ENCODE peak calls at places on chromosomes 5 and 9, in ten cellular contexts. One of them, this sample, is unnamed.

GRCh38 chr9:97480749-97481148 is 20.7 kb upstream of the TMOD1 start:
- DNase-seq in endothelial cell: no peak
- DNase-seq in neural progenitor cell: no peak
- DNase-seq in KBM-7: no peak
- DNase-seq in central memory CD4-positive, alpha-beta T cell: no peak
- DNase-seq in islet precursor cell: no peak
- DNase-seq in NCI-H526: no peak
- DNase-seq in GDM1: no peak
- DNase-seq in EH: peak; percentile 20
- DNase-seq in ureter: no peak
- DNase-seq in this sample: no peak

GRCh38 chr9:35729700-35730485 is 2.1 kb downstream of the TLN1 start:
- DNase-seq in endothelial cell: peak; percentile 39
- DNase-seq in neural progenitor cell: peak; percentile 70
- DNase-seq in KBM-7: peak; percentile 82
- DNase-seq in central memory CD4-positive, alpha-beta T cell: peak; percentile 25
- DNase-seq in islet precursor cell: peak; percentile 77
- DNase-seq in NCI-H526: peak; percentile 39
- DNase-seq in GDM1: peak; percentile 43
- DNase-seq in EH: peak; percentile 95
- DNase-seq in ureter: peak; percentile 64
- DNase-seq in this sample: peak; percentile 84

GRCh38 chr5:180352116-180352975 is 790 bp downstream of the GFPT2 start:
- DNase-seq in endothelial cell: peak; percentile 47
- DNase-seq in neural progenitor cell: peak; percentile 76
- DNase-seq in KBM-7: no peak
- DNase-seq in central memory CD4-positive, alpha-beta T cell: no peak
- DNase-seq in islet precursor cell: no peak
- DNase-seq in NCI-H526: no peak
- DNase-seq in GDM1: no peak
- DNase-seq in EH: peak; percentile 28
- DNase-seq in ureter: no peak
- DNase-seq in this sample: peak; percentile 79

GRCh38 chr5:38540348-38540747 is 16.1 kb downstream of the LIFR start:
- DNase-seq in endothelial cell: no peak
- DNase-seq in neural progenitor cell: peak; percentile 53
- DNase-seq in KBM-7: no peak
- DNase-seq in central memory CD4-positive, alpha-beta T cell: no peak
- DNase-seq in islet precursor cell: no peak
- DNase-seq in NCI-H526: no peak
- DNase-seq in GDM1: no peak
- DNase-seq in EH: no peak
- DNase-seq in ureter: no peak
- DNase-seq in this sample: no peak

GRCh38 chr5:74625742-74626241 is 14.7 kb downstream of the ENC1 start:
- DNase-seq in endothelial cell: peak; percentile 14
- DNase-seq in neural progenitor cell: no peak
- DNase-seq in KBM-7: no peak
- DNase-seq in central memory CD4-positive, alpha-beta T cell: no peak
- DNase-seq in islet precursor cell: peak; percentile 93
- DNase-seq in NCI-H526: no peak
- DNase-seq in GDM1: no peak
- DNase-seq in EH: peak; percentile 41
- DNase-seq in ureter: no peak
- DNase-seq in this sample: peak; percentile 61

GRCh38 chr9:117074337-117074662 is 340.6 kb downstream of the ASTN2 start:
- DNase-seq in endothelial cell: no peak
- DNase-seq in neural progenitor cell: no peak
- DNase-seq in KBM-7: no peak
- DNase-seq in central memory CD4-positive, alpha-beta T cell: no peak
- DNase-seq in islet precursor cell: no peak
- DNase-seq in NCI-H526: no peak
- DNase-seq in GDM1: no peak
- DNase-seq in EH: no peak
- DNase-seq in ureter: no peak
- DNase-seq in this sample: no peak

GRCh38 chr5:82863260-82863659 is 213.9 kb downstream of the TMEM167A start:
- DNase-seq in endothelial cell: no peak
- DNase-seq in neural progenitor cell: peak; percentile 34
- DNase-seq in KBM-7: no peak
- DNase-seq in central memory CD4-positive, alpha-beta T cell: no peak
- DNase-seq in islet precursor cell: no peak
- DNase-seq in NCI-H526: no peak
- DNase-seq in GDM1: no peak
- DNase-seq in EH: no peak
- DNase-seq in ureter: no peak
- DNase-seq in this sample: no peak

GRCh38 chr9:2109066-2109650 is 94.0 kb downstream of the SMARCA2 start:
- DNase-seq in endothelial cell: no peak
- DNase-seq in neural progenitor cell: no peak
- DNase-seq in KBM-7: no peak
- DNase-seq in central memory CD4-positive, alpha-beta T cell: no peak
- DNase-seq in islet precursor cell: no peak
- DNase-seq in NCI-H526: no peak
- DNase-seq in GDM1: no peak
- DNase-seq in EH: peak; percentile 90
- DNase-seq in ureter: no peak
- DNase-seq in this sample: no peak

GRCh38 chr9:93679536-93680444 is 103.4 kb downstream of the PHF2 start:
- DNase-seq in endothelial cell: peak; percentile 2
- DNase-seq in neural progenitor cell: no peak
- DNase-seq in KBM-7: no peak
- DNase-seq in central memory CD4-positive, alpha-beta T cell: no peak
- DNase-seq in islet precursor cell: peak; percentile 50
- DNase-seq in NCI-H526: no peak
- DNase-seq in GDM1: no peak
- DNase-seq in EH: no peak
- DNase-seq in ureter: peak; percentile 38
- DNase-seq in this sample: peak; percentile 58

GRCh38 chr5:14109041-14109747 is 33.9 kb upstream of the TRIO start:
- DNase-seq in endothelial cell: no peak
- DNase-seq in neural progenitor cell: no peak
- DNase-seq in KBM-7: no peak
- DNase-seq in central memory CD4-positive, alpha-beta T cell: no peak
- DNase-seq in islet precursor cell: no peak
- DNase-seq in NCI-H526: no peak
- DNase-seq in GDM1: no peak
- DNase-seq in EH: peak; percentile 64
- DNase-seq in ureter: no peak
- DNase-seq in this sample: no peak

GRCh38 chr5:166377756-166378155 is 1913.7 kb upstream of the WWC1 start:
- DNase-seq in endothelial cell: no peak
- DNase-seq in neural progenitor cell: no peak
- DNase-seq in KBM-7: no peak
- DNase-seq in central memory CD4-positive, alpha-beta T cell: no peak
- DNase-seq in islet precursor cell: peak; percentile 46
- DNase-seq in NCI-H526: no peak
- DNase-seq in GDM1: no peak
- DNase-seq in EH: no peak
- DNase-seq in ureter: no peak
- DNase-seq in this sample: no peak

GRCh38 chr5:45355189-45355992 is 340.8 kb downstream of the HCN1 start:
- DNase-seq in endothelial cell: no peak
- DNase-seq in neural progenitor cell: no peak
- DNase-seq in KBM-7: no peak
- DNase-seq in central memory CD4-positive, alpha-beta T cell: no peak
- DNase-seq in islet precursor cell: no peak
- DNase-seq in NCI-H526: no peak
- DNase-seq in GDM1: no peak
- DNase-seq in EH: no peak
- DNase-seq in ureter: no peak
- DNase-seq in this sample: no peak

GRCh38 chr5:32538031-32538547 is 47.3 kb upstream of the SUB1 start:
- DNase-seq in endothelial cell: no peak
- DNase-seq in neural progenitor cell: no peak
- DNase-seq in KBM-7: no peak
- DNase-seq in central memory CD4-positive, alpha-beta T cell: peak; percentile 32
- DNase-seq in islet precursor cell: no peak
- DNase-seq in NCI-H526: no peak
- DNase-seq in GDM1: no peak
- DNase-seq in EH: no peak
- DNase-seq in ureter: no peak
- DNase-seq in this sample: no peak

GRCh38 chr5:67842806-67843205 is 372.8 kb upstream of the PIK3R1 start:
- DNase-seq in endothelial cell: no peak
- DNase-seq in neural progenitor cell: peak; percentile 27
- DNase-seq in KBM-7: no peak
- DNase-seq in central memory CD4-positive, alpha-beta T cell: no peak
- DNase-seq in islet precursor cell: peak; percentile 62
- DNase-seq in NCI-H526: no peak
- DNase-seq in GDM1: no peak
- DNase-seq in EH: peak; percentile 60
- DNase-seq in ureter: no peak
- DNase-seq in this sample: peak; percentile 8

GRCh38 chr5:148939676-148940075 is 113.3 kb downstream of the ADRB2 start:
- DNase-seq in endothelial cell: no peak
- DNase-seq in neural progenitor cell: no peak
- DNase-seq in KBM-7: no peak
- DNase-seq in central memory CD4-positive, alpha-beta T cell: no peak
- DNase-seq in islet precursor cell: no peak
- DNase-seq in NCI-H526: no peak
- DNase-seq in GDM1: no peak
- DNase-seq in EH: peak; percentile 77
- DNase-seq in ureter: no peak
- DNase-seq in this sample: no peak

GRCh38 chr5:6962256-6962655 is 249.0 kb downstream of the TENT4A start:
- DNase-seq in endothelial cell: no peak
- DNase-seq in neural progenitor cell: no peak
- DNase-seq in KBM-7: no peak
- DNase-seq in central memory CD4-positive, alpha-beta T cell: no peak
- DNase-seq in islet precursor cell: peak; percentile 57
- DNase-seq in NCI-H526: no peak
- DNase-seq in GDM1: no peak
- DNase-seq in EH: no peak
- DNase-seq in ureter: no peak
- DNase-seq in this sample: no peak

GRCh38 chr9:127452481-127453092 is 1.3 kb downstream of the LRSAM1 start:
- DNase-seq in endothelial cell: no peak
- DNase-seq in neural progenitor cell: no peak
- DNase-seq in KBM-7: peak; percentile 43
- DNase-seq in central memory CD4-positive, alpha-beta T cell: no peak
- DNase-seq in islet precursor cell: no peak
- DNase-seq in NCI-H526: peak; percentile 2
- DNase-seq in GDM1: no peak
- DNase-seq in EH: peak; percentile 31
- DNase-seq in ureter: peak; percentile 60
- DNase-seq in this sample: no peak

GRCh38 chr5:106363578-106363977 is 1307.2 kb downstream of the EFNA5 start:
- DNase-seq in endothelial cell: no peak
- DNase-seq in neural progenitor cell: no peak
- DNase-seq in KBM-7: no peak
- DNase-seq in central memory CD4-positive, alpha-beta T cell: no peak
- DNase-seq in islet precursor cell: no peak
- DNase-seq in NCI-H526: no peak
- DNase-seq in GDM1: no peak
- DNase-seq in EH: no peak
- DNase-seq in ureter: no peak
- DNase-seq in this sample: no peak

GRCh38 chr5:14219800-14220512 is 76.8 kb downstream of the TRIO start:
- DNase-seq in endothelial cell: no peak
- DNase-seq in neural progenitor cell: no peak
- DNase-seq in KBM-7: no peak
- DNase-seq in central memory CD4-positive, alpha-beta T cell: no peak
- DNase-seq in islet precursor cell: peak; percentile 14
- DNase-seq in NCI-H526: no peak
- DNase-seq in GDM1: no peak
- DNase-seq in EH: no peak
- DNase-seq in ureter: no peak
- DNase-seq in this sample: no peak

GRCh38 chr9:18351216-18351615 is 122.7 kb upstream of the ADAMTSL1 start:
- DNase-seq in endothelial cell: no peak
- DNase-seq in neural progenitor cell: no peak
- DNase-seq in KBM-7: no peak
- DNase-seq in central memory CD4-positive, alpha-beta T cell: no peak
- DNase-seq in islet precursor cell: no peak
- DNase-seq in NCI-H526: no peak
- DNase-seq in GDM1: no peak
- DNase-seq in EH: no peak
- DNase-seq in ureter: no peak
- DNase-seq in this sample: no peak

GRCh38 chr5:156121234-156121633 is 205.7 kb upstream of the SGCD start:
- DNase-seq in endothelial cell: no peak
- DNase-seq in neural progenitor cell: no peak
- DNase-seq in KBM-7: no peak
- DNase-seq in central memory CD4-positive, alpha-beta T cell: no peak
- DNase-seq in islet precursor cell: no peak
- DNase-seq in NCI-H526: no peak
- DNase-seq in GDM1: no peak
- DNase-seq in EH: peak; percentile 31
- DNase-seq in ureter: no peak
- DNase-seq in this sample: no peak